ENCODE peak calls at places on chromosome 3, in six cellular contexts. A, R, H, Y, T and O are unnamed samples.

GRCh38 chr3:72192572-72192971 is 407.6 kb upstream of the PROK2 start:
- DNase-seq in Y (no peak), T (no peak), R (no peak), A (no peak), H (no peak), O (no peak)

GRCh38 chr3:157067114-157067513 is 92.8 kb downstream of the CCNL1 start:
- DNase-seq in Y (peak; percentile 21), T (no peak), A (no peak), H (no peak), R (no peak), O (no peak)

GRCh38 chr3:14959358-14959943 is 12.1 kb downstream of the NR2C2 start:
- DNase-seq in A (no peak), R (no peak), Y (no peak), H (no peak), T (no peak), O (no peak)

GRCh38 chr3:157544501-157545139 is 41.4 kb upstream of the VEPH1 start:
- DNase-seq in A (no peak), T (no peak), R (no peak), Y (no peak), H (no peak), O (no peak)

GRCh38 chr3:195788711-195789581 is 22.8 kb downstream of the MUC4 start:
- DNase-seq in R (no peak), Y (no peak), A (no peak), H (no peak), T (no peak), O (no peak)

GRCh38 chr3:52434491-52435115 is 10.3 kb downstream of the SEMA3G start:
- DNase-seq in T (no peak), R (peak; percentile 43), H (no peak), Y (no peak), A (peak; percentile 9), O (no peak)

GRCh38 chr3:125120370-125121122 is 64.7 kb upstream of the HEG1 start:
- DNase-seq in R (no peak), H (no peak), A (no peak), Y (no peak), T (no peak), O (peak; percentile 64)

GRCh38 chr3:126341755-126342150 is 15.5 kb downstream of the KLF15 start:
- DNase-seq in Y (peak; percentile 3), T (no peak), A (peak; percentile 43), R (peak; percentile 12), H (no peak), O (peak; percentile 66)

GRCh38 chr3:187012609-187013051 is 82.3 kb downstream of the ST6GAL1 start:
- DNase-seq in Y (peak; percentile 49), A (no peak), H (no peak), T (no peak), R (no peak), O (no peak)

GRCh38 chr3:160665784-160666526 is 11.0 kb upstream of the ARL14 start:
- DNase-seq in A (no peak), R (no peak), H (no peak), T (no peak), Y (peak; percentile 49), O (no peak)

GRCh38 chr3:69294014-69294771 is 91.7 kb downstream of the FRMD4B start:
- DNase-seq in R (no peak), Y (no peak), H (peak; percentile 37), T (no peak), A (no peak), O (no peak)

GRCh38 chr3:66816110-66816761 is 181.9 kb upstream of the KBTBD8 start:
- DNase-seq in R (no peak), Y (no peak), T (no peak), A (no peak), H (no peak), O (no peak)

GRCh38 chr3:126508539-126508938 is 9.0 kb downstream of the UROC1 start:
- DNase-seq in T (no peak), Y (no peak), H (no peak), A (peak; percentile 20), R (no peak), O (no peak)

GRCh38 chr3:183897606-183898384 is 13.1 kb upstream of the PARL start:
- DNase-seq in T (no peak), A (no peak), R (no peak), H (no peak), Y (no peak), O (no peak)

GRCh38 chr3:177679568-177680441 is 482.5 kb upstream of the TBL1XR1 start:
- DNase-seq in Y (no peak), A (no peak), R (no peak), H (peak; percentile 56), T (peak; percentile 22), O (no peak)

GRCh38 chr3:40116478-40117162 is 192.9 kb upstream of the EIF1B start:
- DNase-seq in R (no peak), Y (no peak), H (no peak), T (no peak), A (no peak), O (no peak)

GRCh38 chr3:8445861-8446260 is 55.8 kb upstream of the LMCD1 start:
- DNase-seq in Y (no peak), T (no peak), A (no peak), H (peak; percentile 43), R (no peak), O (no peak)

GRCh38 chr3:36777424-36778218 is 13.3 kb upstream of the DCLK3 start:
- DNase-seq in Y (no peak), R (no peak), T (no peak), A (no peak), H (no peak), O (no peak)

GRCh38 chr3:12964713-12965612 is 108.3 kb downstream of the IQSEC1 start:
- DNase-seq in R (no peak), Y (no peak), T (no peak), A (no peak), H (no peak), O (no peak)
- TF ChIP-seq POLR2A in R (no peak), Y (no peak), T (no peak), A (no peak), H (no peak), O (no peak)

GRCh38 chr3:13871791-13872190 is 8.1 kb downstream of the WNT7A start:
- DNase-seq in A (peak; percentile 11), T (no peak), Y (no peak), H (no peak), R (no peak), O (no peak)
- H3K27me3 ChIP-seq in A (no peaks in the 10 kb centered on the region), T (peaks cover under 1% of the 10 kb centered on the region), Y (peaks cover 19% of the 10 kb centered on the region), H (no peaks in the 10 kb centered on the region), R (peaks cover 12% of the 10 kb centered on the region), O (peaks cover 7% of the 10 kb centered on the region)

GRCh38 chr3:50263443-50264388 is 5.2 kb upstream of the SEMA3B start:
- DNase-seq in A (no peak), T (no peak), H (no peak), R (no peak), Y (no peak), O (no peak)

GRCh38 chr3:50266808-50267207 is 2.1 kb upstream of the SEMA3B start:
- DNase-seq in T (no peak), H (no peak), Y (no peak), R (no peak), A (no peak), O (no peak)

GRCh38 chr3:50265988-50266387 is 3.0 kb upstream of the SEMA3B start:
- DNase-seq in H (no peak), A (no peak), R (no peak), T (no peak), Y (no peak), O (no peak)

GRCh38 chr3:50264389-50264963 is 4.5 kb upstream of the SEMA3B start:
- DNase-seq in A (peak; percentile 65), H (peak; percentile 95), T (no peak), R (no peak), Y (peak; percentile 64), O (peak; percentile 84)

GRCh38 chr3:50264964-50265485 is 3.9 kb upstream of the SEMA3B start:
- DNase-seq in H (peak; percentile 61), A (no peak), R (no peak), T (no peak), Y (peak; percentile 41), O (no peak)
- TF ChIP-seq POLR2A in H (peak; percentile 43), A (peak; percentile 32), R (no peak), T (no peak), Y (no peak), O (no peak)

GRCh38 chr3:194307849-194308248 is 43.3 kb downstream of the CPN2 start:
- DNase-seq in Y (no peak), R (no peak), A (no peak), T (no peak), H (no peak), O (peak; percentile 29)
- H3K27me3 ChIP-seq in Y (peaks cover 9% of the 10 kb centered on the region), R (no peaks in the 10 kb centered on the region), A (no peaks in the 10 kb centered on the region), T (peaks cover 6% of the 10 kb centered on the region), H (no peaks in the 10 kb centered on the region), O (no peaks in the 10 kb centered on the region)

DNA sequence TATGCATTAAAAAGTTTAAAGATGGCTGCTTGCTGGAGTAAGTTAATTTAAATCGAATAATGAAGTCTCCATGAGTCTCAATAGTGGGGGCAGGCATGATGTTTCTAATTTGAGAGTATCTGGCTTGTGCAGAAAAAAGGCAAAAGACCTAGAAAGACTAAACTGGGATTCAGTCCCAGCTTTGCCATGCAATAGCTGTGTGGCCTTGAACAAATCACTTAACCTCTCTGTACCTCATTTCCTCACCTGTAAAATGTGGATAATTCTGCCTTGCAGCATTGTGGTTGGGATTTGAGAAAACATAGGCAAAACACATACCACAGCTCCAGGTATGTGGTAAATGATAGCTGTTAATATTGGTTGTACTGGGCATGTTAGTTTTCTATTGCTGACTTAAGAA is 8.6 kb downstream of the LXN start:
- DNase-seq in A (no peak), T (no peak), R (no peak), Y (no peak), H (no peak), O (no peak)
- TF ChIP-seq POLR2A in A (no peak), T (no peak), R (no peak), Y (no peak), H (no peak), O (no peak)